ENCODE peak calls at places on chromosomes 5 and 9, in seven cellular contexts. One of them, this sample, is unnamed. For H3K4me1, the result is how much of the 10 kb centered on the place peaks cover.

GRCh38 chr5:10789726-10790125 is 28.7 kb upstream of the DAP start:
- DNase-seq in HepG2: no peak
- DNase-seq in hepatocyte: no peak
- DNase-seq in HCT116: no peak
- DNase-seq in PC-3: no peak
- DNase-seq in PC-9: no peak
- DNase-seq in neural progenitor cell: no peak
- DNase-seq in this sample: no peak

GRCh38 chr9:135809166-135809565 is 98.2 kb downstream of the CAMSAP1 start:
- DNase-seq in HepG2: no peak
- DNase-seq in hepatocyte: no peak
- DNase-seq in HCT116: no peak
- DNase-seq in PC-3: no peak
- DNase-seq in PC-9: no peak
- DNase-seq in neural progenitor cell: no peak
- DNase-seq in this sample: no peak

GRCh38 chr9:112615584-112616271 is 102.2 kb downstream of the INIP start:
- DNase-seq in HepG2: no peak
- DNase-seq in hepatocyte: no peak
- DNase-seq in HCT116: no peak
- DNase-seq in PC-3: no peak
- DNase-seq in PC-9: no peak
- DNase-seq in neural progenitor cell: no peak
- DNase-seq in this sample: no peak

GRCh38 chr9:128162215-128163026 is 2.4 kb downstream of the BBLN start:
- DNase-seq in HepG2: no peak
- DNase-seq in hepatocyte: no peak
- DNase-seq in HCT116: no peak
- DNase-seq in PC-3: peak
- DNase-seq in PC-9: no peak
- DNase-seq in neural progenitor cell: no peak
- DNase-seq in this sample: no peak

GRCh38 chr5:79756102-79756501 is 66.5 kb downstream of the CMYA5 start:
- DNase-seq in HepG2: no peak
- DNase-seq in hepatocyte: no peak
- DNase-seq in HCT116: no peak
- DNase-seq in PC-3: no peak
- DNase-seq in PC-9: no peak
- DNase-seq in neural progenitor cell: no peak
- DNase-seq in this sample: no peak

GRCh38 chr5:59517926-59518585 is 375.5 kb downstream of the PDE4D start:
- DNase-seq in HepG2: no peak
- DNase-seq in hepatocyte: no peak
- DNase-seq in HCT116: no peak
- DNase-seq in PC-3: peak
- DNase-seq in PC-9: peak
- DNase-seq in neural progenitor cell: no peak
- DNase-seq in this sample: peak

GRCh38 chr5:31361234-31361633 is 167.7 kb downstream of the CDH6 start:
- DNase-seq in HepG2: no peak
- DNase-seq in hepatocyte: peak
- DNase-seq in HCT116: no peak
- DNase-seq in PC-3: peak
- DNase-seq in PC-9: no peak
- DNase-seq in neural progenitor cell: no peak
- DNase-seq in this sample: peak

GRCh38 chr9:84371737-84372136 is 31.2 kb upstream of the SLC28A3 start:
- DNase-seq in HepG2: peak
- DNase-seq in hepatocyte: peak
- DNase-seq in HCT116: no peak
- DNase-seq in PC-3: peak
- DNase-seq in PC-9: peak
- DNase-seq in neural progenitor cell: no peak
- DNase-seq in this sample: peak

GRCh38 chr5:115599502-115599901 is 2.8 kb downstream of the TICAM2 start:
- DNase-seq in HepG2: no peak
- DNase-seq in hepatocyte: peak
- DNase-seq in HCT116: no peak
- DNase-seq in PC-3: no peak
- DNase-seq in PC-9: no peak
- DNase-seq in neural progenitor cell: no peak
- DNase-seq in this sample: no peak

GRCh38 chr5:60718186-60718892 is 18.4 kb upstream of the DEPDC1B start:
- DNase-seq in HepG2: no peak
- DNase-seq in hepatocyte: no peak
- DNase-seq in HCT116: no peak
- DNase-seq in PC-3: no peak
- DNase-seq in PC-9: no peak
- DNase-seq in neural progenitor cell: no peak
- DNase-seq in this sample: peak

GRCh38 chr5:40410231-40410861 is 269.4 kb upstream of the PTGER4 start:
- DNase-seq in HepG2: no peak
- DNase-seq in hepatocyte: no peak
- DNase-seq in HCT116: no peak
- DNase-seq in PC-3: peak
- DNase-seq in PC-9: peak
- DNase-seq in neural progenitor cell: no peak
- DNase-seq in this sample: peak

GRCh38 chr9:130225586-130225985 is 40.0 kb upstream of the HMCN2 start:
- DNase-seq in HepG2: no peak
- DNase-seq in hepatocyte: no peak
- DNase-seq in HCT116: no peak
- DNase-seq in PC-3: no peak
- DNase-seq in PC-9: no peak
- DNase-seq in neural progenitor cell: no peak
- DNase-seq in this sample: no peak

GRCh38 chr9:127360829-127361228 is 36.1 kb upstream of the SLC2A8 start:
- DNase-seq in HepG2: peak
- DNase-seq in hepatocyte: peak
- DNase-seq in HCT116: peak
- DNase-seq in PC-3: peak
- DNase-seq in PC-9: peak
- DNase-seq in neural progenitor cell: peak
- DNase-seq in this sample: peak

GRCh38 chr5:174444791-174445190 is 279.6 kb upstream of the MSX2 start:
- DNase-seq in HepG2: no peak
- DNase-seq in hepatocyte: no peak
- DNase-seq in HCT116: no peak
- DNase-seq in PC-3: no peak
- DNase-seq in PC-9: no peak
- DNase-seq in neural progenitor cell: no peak
- DNase-seq in this sample: no peak

GRCh38 chr9:110065527-110065926 is 142.4 kb downstream of the C9orf152 start:
- DNase-seq in HepG2: no peak
- DNase-seq in hepatocyte: no peak
- DNase-seq in HCT116: no peak
- DNase-seq in PC-3: no peak
- DNase-seq in PC-9: no peak
- DNase-seq in neural progenitor cell: no peak
- DNase-seq in this sample: peak

DNA sequence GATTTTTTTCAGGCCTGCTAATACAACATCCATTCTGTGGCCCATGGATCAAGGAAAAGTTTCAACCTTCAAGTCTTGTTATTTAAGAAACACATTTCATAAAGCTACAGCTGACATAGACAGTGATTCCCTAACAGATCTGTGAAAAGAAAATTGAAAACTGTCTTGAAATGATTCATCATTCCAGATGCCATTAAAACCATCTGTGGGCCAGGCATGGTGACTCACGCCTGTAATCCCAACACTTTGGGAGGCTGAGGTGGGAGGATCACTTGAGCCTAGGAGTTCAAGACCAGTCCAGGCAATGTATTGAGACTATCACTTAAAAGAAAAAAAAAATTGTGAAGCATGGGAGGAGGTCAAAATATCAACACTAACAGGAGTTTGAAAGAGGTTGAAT is 6.0 kb downstream of the RAPGEF6 start:
- DNase-seq in HepG2: no peak
- DNase-seq in hepatocyte: no peak
- DNase-seq in HCT116: no peak
- DNase-seq in PC-3: peak
- DNase-seq in PC-9: no peak
- DNase-seq in neural progenitor cell: no peak
- DNase-seq in this sample: peak
- H3K4me1 ChIP-seq in HepG2: half or more
- H3K4me1 ChIP-seq in hepatocyte: under half
- H3K4me1 ChIP-seq in HCT116: under half
- H3K4me1 ChIP-seq in PC-3: under half
- H3K4me1 ChIP-seq in PC-9: under half
- H3K4me1 ChIP-seq in neural progenitor cell: under half
- H3K4me1 ChIP-seq in this sample: under half

GRCh38 chr9:73090214-73090613 is 61.5 kb upstream of the ANXA1 start:
- DNase-seq in HepG2: no peak
- DNase-seq in hepatocyte: no peak
- DNase-seq in HCT116: no peak
- DNase-seq in PC-3: no peak
- DNase-seq in PC-9: no peak
- DNase-seq in neural progenitor cell: no peak
- DNase-seq in this sample: no peak

GRCh38 chr9:73093740-73094379 is 57.8 kb upstream of the ANXA1 start:
- DNase-seq in HepG2: no peak
- DNase-seq in hepatocyte: no peak
- DNase-seq in HCT116: no peak
- DNase-seq in PC-3: no peak
- DNase-seq in PC-9: no peak
- DNase-seq in neural progenitor cell: no peak
- DNase-seq in this sample: no peak

GRCh38 chr9:73091909-73092308 is 59.8 kb upstream of the ANXA1 start:
- DNase-seq in HepG2: no peak
- DNase-seq in hepatocyte: no peak
- DNase-seq in HCT116: no peak
- DNase-seq in PC-3: no peak
- DNase-seq in PC-9: no peak
- DNase-seq in neural progenitor cell: no peak
- DNase-seq in this sample: no peak

GRCh38 chr9:73095425-73095824 is 56.2 kb upstream of the ANXA1 start:
- DNase-seq in HepG2: no peak
- DNase-seq in hepatocyte: no peak
- DNase-seq in HCT116: no peak
- DNase-seq in PC-3: no peak
- DNase-seq in PC-9: no peak
- DNase-seq in neural progenitor cell: no peak
- DNase-seq in this sample: no peak

GRCh38 chr9:73093016-73093739 is 58.5 kb upstream of the ANXA1 start:
- DNase-seq in HepG2: no peak
- DNase-seq in hepatocyte: no peak
- DNase-seq in HCT116: no peak
- DNase-seq in PC-3: no peak
- DNase-seq in PC-9: no peak
- DNase-seq in neural progenitor cell: no peak
- DNase-seq in this sample: no peak
- H3K4me3 ChIP-seq in HepG2: no peak
- H3K4me3 ChIP-seq in hepatocyte: no peak
- H3K4me3 ChIP-seq in HCT116: no peak
- H3K4me3 ChIP-seq in PC-3: peak
- H3K4me3 ChIP-seq in PC-9: no peak
- H3K4me3 ChIP-seq in neural progenitor cell: no peak
- H3K4me3 ChIP-seq in this sample: no peak

GRCh38 chr5:78490709-78491485 is 130.5 kb downstream of the SCAMP1 start:
- DNase-seq in HepG2: no peak
- DNase-seq in hepatocyte: no peak
- DNase-seq in HCT116: no peak
- DNase-seq in PC-3: peak
- DNase-seq in PC-9: no peak
- DNase-seq in neural progenitor cell: no peak
- DNase-seq in this sample: peak

GRCh38 chr5:78495800-78496199 is 135.4 kb downstream of the SCAMP1 start:
- DNase-seq in HepG2: no peak
- DNase-seq in hepatocyte: no peak
- DNase-seq in HCT116: no peak
- DNase-seq in PC-3: no peak
- DNase-seq in PC-9: no peak
- DNase-seq in neural progenitor cell: no peak
- DNase-seq in this sample: no peak

GRCh38 chr5:78496373-78496772 is 136.0 kb downstream of the SCAMP1 start:
- DNase-seq in HepG2: peak
- DNase-seq in hepatocyte: peak
- DNase-seq in HCT116: no peak
- DNase-seq in PC-3: peak
- DNase-seq in PC-9: peak
- DNase-seq in neural progenitor cell: no peak
- DNase-seq in this sample: peak

GRCh38 chr5:78492216-78492615 is 131.8 kb downstream of the SCAMP1 start:
- DNase-seq in HepG2: no peak
- DNase-seq in hepatocyte: no peak
- DNase-seq in HCT116: no peak
- DNase-seq in PC-3: no peak
- DNase-seq in PC-9: no peak
- DNase-seq in neural progenitor cell: no peak
- DNase-seq in this sample: no peak

GRCh38 chr5:78492650-78493049 is 132.2 kb downstream of the SCAMP1 start:
- DNase-seq in HepG2: no peak
- DNase-seq in hepatocyte: no peak
- DNase-seq in HCT116: no peak
- DNase-seq in PC-3: no peak
- DNase-seq in PC-9: no peak
- DNase-seq in neural progenitor cell: no peak
- DNase-seq in this sample: no peak
- TF ChIP-seq EZH2 in HepG2: no peak
- TF ChIP-seq EZH2 in hepatocyte: no peak
- TF ChIP-seq EZH2 in HCT116: no peak
- TF ChIP-seq EZH2 in PC-3: no peak
- TF ChIP-seq EZH2 in PC-9: no peak
- TF ChIP-seq EZH2 in neural progenitor cell: no peak
- TF ChIP-seq EZH2 in this sample: no peak

GRCh38 chr5:133932441-133933168 is 35.8 kb downstream of the C5orf15 start:
- DNase-seq in HepG2: no peak
- DNase-seq in hepatocyte: no peak
- DNase-seq in HCT116: no peak
- DNase-seq in PC-3: no peak
- DNase-seq in PC-9: no peak
- DNase-seq in neural progenitor cell: no peak
- DNase-seq in this sample: no peak

GRCh38 chr5:133930061-133930823 is 38.2 kb downstream of the C5orf15 start:
- DNase-seq in HepG2: no peak
- DNase-seq in hepatocyte: no peak
- DNase-seq in HCT116: no peak
- DNase-seq in PC-3: no peak
- DNase-seq in PC-9: no peak
- DNase-seq in neural progenitor cell: no peak
- DNase-seq in this sample: no peak

GRCh38 chr5:133930824-133931111 is 37.7 kb downstream of the C5orf15 start:
- DNase-seq in HepG2: no peak
- DNase-seq in hepatocyte: no peak
- DNase-seq in HCT116: no peak
- DNase-seq in PC-3: no peak
- DNase-seq in PC-9: no peak
- DNase-seq in neural progenitor cell: no peak
- DNase-seq in this sample: no peak

GRCh38 chr5:133933169-133933509 is 35.3 kb downstream of the C5orf15 start:
- DNase-seq in HepG2: no peak
- DNase-seq in hepatocyte: no peak
- DNase-seq in HCT116: no peak
- DNase-seq in PC-3: no peak
- DNase-seq in PC-9: no peak
- DNase-seq in neural progenitor cell: no peak
- DNase-seq in this sample: no peak

DNA sequence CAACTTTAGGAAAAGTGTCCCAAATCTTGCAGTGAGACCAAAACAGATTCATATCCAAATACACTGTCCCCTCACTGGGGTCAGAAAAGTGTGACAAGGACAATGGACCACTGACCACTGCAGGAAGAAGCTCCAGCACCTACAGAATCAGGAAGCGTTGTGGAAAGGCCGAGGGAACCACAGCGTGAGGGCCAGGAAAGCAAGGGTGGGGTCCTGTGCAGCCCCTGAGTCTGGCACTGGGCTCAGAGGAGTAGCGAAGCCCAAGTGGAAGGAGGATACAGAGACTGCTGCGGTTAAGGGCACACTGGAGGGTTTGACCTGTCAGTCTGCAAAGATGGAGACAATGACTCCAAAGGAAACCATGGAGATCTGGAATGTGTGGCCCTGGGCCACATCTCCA is 36.9 kb downstream of the C5orf15 start:
- DNase-seq in HepG2: no peak
- DNase-seq in hepatocyte: no peak
- DNase-seq in HCT116: no peak
- DNase-seq in PC-3: no peak
- DNase-seq in PC-9: no peak
- DNase-seq in neural progenitor cell: no peak
- DNase-seq in this sample: no peak
- H3K4me1 ChIP-seq in HepG2: under half
- H3K4me1 ChIP-seq in hepatocyte: under half
- H3K4me1 ChIP-seq in HCT116: under half
- H3K4me1 ChIP-seq in PC-3: under half
- H3K4me1 ChIP-seq in PC-9: under half
- H3K4me1 ChIP-seq in neural progenitor cell: under half
- H3K4me1 ChIP-seq in this sample: under half

This sample was measured in mammary epithelial cell.